ENCODE peak calls at places on chromosome 20, in ten cellular contexts. One of them, this sample, is unnamed.

GRCh38 chr20:32439132-32439829 is 81.2 kb downstream of the ASXL1 start:
- DNase-seq in transverse colon: peak; percentile 5
- DNase-seq in GM19239: no peak
- DNase-seq in T follicular helper cell: no peak
- DNase-seq in NB4: peak; percentile 97
- DNase-seq in activated CD8-positive, alpha-beta memory T cell treated with anti-CD3 and anti-CD28 coated beads, Interleukin-2, amount 10 ng/mL, durations not matched to agents 7 days and 5 days: peak; percentile 53
- DNase-seq in astrocyte of the cerebellum: peak; percentile 35
- DNase-seq in activated CD4-positive, CD25-positive, alpha-beta regulatory T cell: no peak
- DNase-seq in stimulated activated CD8-positive, alpha-beta memory T cell treated with anti-CD3 and anti-CD28 coated beads, Interleukin-4, amount 100 ng/mL, for 24 hours: peak; percentile 15
- DNase-seq in germinal center: no peak
- DNase-seq in this sample: no peak

GRCh38 chr20:38272961-38273360 is 12.4 kb upstream of the KIAA1755 start:
- DNase-seq in transverse colon: no peak
- DNase-seq in GM19239: no peak
- DNase-seq in T follicular helper cell: no peak
- DNase-seq in NB4: no peak
- DNase-seq in activated CD8-positive, alpha-beta memory T cell treated with anti-CD3 and anti-CD28 coated beads, Interleukin-2, amount 10 ng/mL, durations not matched to agents 7 days and 5 days: no peak
- DNase-seq in astrocyte of the cerebellum: no peak
- DNase-seq in activated CD4-positive, CD25-positive, alpha-beta regulatory T cell: no peak
- DNase-seq in stimulated activated CD8-positive, alpha-beta memory T cell treated with anti-CD3 and anti-CD28 coated beads, Interleukin-4, amount 100 ng/mL, for 24 hours: no peak
- DNase-seq in germinal center: no peak
- DNase-seq in this sample: no peak

GRCh38 chr20:8932192-8933150 is 136.4 kb upstream of the PLCB4 start:
- DNase-seq in transverse colon: no peak
- DNase-seq in GM19239: no peak
- DNase-seq in T follicular helper cell: no peak
- DNase-seq in NB4: no peak
- DNase-seq in activated CD8-positive, alpha-beta memory T cell treated with anti-CD3 and anti-CD28 coated beads, Interleukin-2, amount 10 ng/mL, durations not matched to agents 7 days and 5 days: no peak
- DNase-seq in astrocyte of the cerebellum: peak; percentile 15
- DNase-seq in activated CD4-positive, CD25-positive, alpha-beta regulatory T cell: no peak
- DNase-seq in stimulated activated CD8-positive, alpha-beta memory T cell treated with anti-CD3 and anti-CD28 coated beads, Interleukin-4, amount 100 ng/mL, for 24 hours: no peak
- DNase-seq in germinal center: no peak
- DNase-seq in this sample: no peak

GRCh38 chr20:37081717-37082289 is 14.0 kb downstream of the RBL1 start:
- DNase-seq in transverse colon: peak; percentile 17
- DNase-seq in GM19239: peak; percentile 15
- DNase-seq in T follicular helper cell: peak; percentile 38
- DNase-seq in NB4: peak; percentile 34
- DNase-seq in activated CD8-positive, alpha-beta memory T cell treated with anti-CD3 and anti-CD28 coated beads, Interleukin-2, amount 10 ng/mL, durations not matched to agents 7 days and 5 days: no peak
- DNase-seq in astrocyte of the cerebellum: no peak
- DNase-seq in activated CD4-positive, CD25-positive, alpha-beta regulatory T cell: peak; percentile 16
- DNase-seq in stimulated activated CD8-positive, alpha-beta memory T cell treated with anti-CD3 and anti-CD28 coated beads, Interleukin-4, amount 100 ng/mL, for 24 hours: no peak
- DNase-seq in germinal center: peak; percentile 24
- DNase-seq in this sample: no peak

GRCh38 chr20:1330075-1330830 is 1.3 kb upstream of the SDCBP2 start:
- DNase-seq in transverse colon: peak; percentile 87
- DNase-seq in GM19239: no peak
- DNase-seq in T follicular helper cell: peak; percentile 34
- DNase-seq in NB4: no peak
- DNase-seq in activated CD8-positive, alpha-beta memory T cell treated with anti-CD3 and anti-CD28 coated beads, Interleukin-2, amount 10 ng/mL, durations not matched to agents 7 days and 5 days: peak; percentile 61
- DNase-seq in astrocyte of the cerebellum: no peak
- DNase-seq in activated CD4-positive, CD25-positive, alpha-beta regulatory T cell: no peak
- DNase-seq in stimulated activated CD8-positive, alpha-beta memory T cell treated with anti-CD3 and anti-CD28 coated beads, Interleukin-4, amount 100 ng/mL, for 24 hours: no peak
- DNase-seq in germinal center: no peak
- DNase-seq in this sample: no peak

GRCh38 chr20:59363094-59363493 is 62.7 kb downstream of the EDN3 start:
- DNase-seq in transverse colon: no peak
- DNase-seq in GM19239: no peak
- DNase-seq in T follicular helper cell: no peak
- DNase-seq in NB4: no peak
- DNase-seq in activated CD8-positive, alpha-beta memory T cell treated with anti-CD3 and anti-CD28 coated beads, Interleukin-2, amount 10 ng/mL, durations not matched to agents 7 days and 5 days: no peak
- DNase-seq in astrocyte of the cerebellum: no peak
- DNase-seq in activated CD4-positive, CD25-positive, alpha-beta regulatory T cell: no peak
- DNase-seq in stimulated activated CD8-positive, alpha-beta memory T cell treated with anti-CD3 and anti-CD28 coated beads, Interleukin-4, amount 100 ng/mL, for 24 hours: no peak
- DNase-seq in germinal center: no peak
- DNase-seq in this sample: no peak

GRCh38 chr20:13322621-13323020 is 101.5 kb downstream of the ISM1 start:
- DNase-seq in transverse colon: no peak
- DNase-seq in GM19239: no peak
- DNase-seq in T follicular helper cell: no peak
- DNase-seq in NB4: no peak
- DNase-seq in activated CD8-positive, alpha-beta memory T cell treated with anti-CD3 and anti-CD28 coated beads, Interleukin-2, amount 10 ng/mL, durations not matched to agents 7 days and 5 days: no peak
- DNase-seq in astrocyte of the cerebellum: no peak
- DNase-seq in activated CD4-positive, CD25-positive, alpha-beta regulatory T cell: no peak
- DNase-seq in stimulated activated CD8-positive, alpha-beta memory T cell treated with anti-CD3 and anti-CD28 coated beads, Interleukin-4, amount 100 ng/mL, for 24 hours: no peak
- DNase-seq in germinal center: no peak
- DNase-seq in this sample: no peak

GRCh38 chr20:38325905-38326304 is 20.4 kb upstream of the LBP start:
- DNase-seq in transverse colon: no peak
- DNase-seq in GM19239: no peak
- DNase-seq in T follicular helper cell: no peak
- DNase-seq in NB4: no peak
- DNase-seq in activated CD8-positive, alpha-beta memory T cell treated with anti-CD3 and anti-CD28 coated beads, Interleukin-2, amount 10 ng/mL, durations not matched to agents 7 days and 5 days: no peak
- DNase-seq in astrocyte of the cerebellum: no peak
- DNase-seq in activated CD4-positive, CD25-positive, alpha-beta regulatory T cell: no peak
- DNase-seq in stimulated activated CD8-positive, alpha-beta memory T cell treated with anti-CD3 and anti-CD28 coated beads, Interleukin-4, amount 100 ng/mL, for 24 hours: no peak
- DNase-seq in germinal center: no peak
- DNase-seq in this sample: no peak

GRCh38 chr20:9686866-9687265 is 152.0 kb downstream of the PAK5 start:
- DNase-seq in transverse colon: no peak
- DNase-seq in GM19239: no peak
- DNase-seq in T follicular helper cell: no peak
- DNase-seq in NB4: no peak
- DNase-seq in activated CD8-positive, alpha-beta memory T cell treated with anti-CD3 and anti-CD28 coated beads, Interleukin-2, amount 10 ng/mL, durations not matched to agents 7 days and 5 days: no peak
- DNase-seq in astrocyte of the cerebellum: no peak
- DNase-seq in activated CD4-positive, CD25-positive, alpha-beta regulatory T cell: no peak
- DNase-seq in stimulated activated CD8-positive, alpha-beta memory T cell treated with anti-CD3 and anti-CD28 coated beads, Interleukin-4, amount 100 ng/mL, for 24 hours: no peak
- DNase-seq in germinal center: no peak
- DNase-seq in this sample: no peak

GRCh38 chr20:46371656-46372055 is 34.8 kb downstream of the ELMO2 start:
- DNase-seq in transverse colon: no peak
- DNase-seq in GM19239: no peak
- DNase-seq in T follicular helper cell: no peak
- DNase-seq in NB4: peak; percentile 70
- DNase-seq in activated CD8-positive, alpha-beta memory T cell treated with anti-CD3 and anti-CD28 coated beads, Interleukin-2, amount 10 ng/mL, durations not matched to agents 7 days and 5 days: no peak
- DNase-seq in astrocyte of the cerebellum: no peak
- DNase-seq in activated CD4-positive, CD25-positive, alpha-beta regulatory T cell: no peak
- DNase-seq in stimulated activated CD8-positive, alpha-beta memory T cell treated with anti-CD3 and anti-CD28 coated beads, Interleukin-4, amount 100 ng/mL, for 24 hours: no peak
- DNase-seq in germinal center: no peak
- DNase-seq in this sample: no peak

GRCh38 chr20:22684763-22685443 is 100.5 kb upstream of the FOXA2 start:
- DNase-seq in transverse colon: no peak
- DNase-seq in GM19239: no peak
- DNase-seq in T follicular helper cell: no peak
- DNase-seq in NB4: no peak
- DNase-seq in activated CD8-positive, alpha-beta memory T cell treated with anti-CD3 and anti-CD28 coated beads, Interleukin-2, amount 10 ng/mL, durations not matched to agents 7 days and 5 days: no peak
- DNase-seq in astrocyte of the cerebellum: no peak
- DNase-seq in activated CD4-positive, CD25-positive, alpha-beta regulatory T cell: no peak
- DNase-seq in stimulated activated CD8-positive, alpha-beta memory T cell treated with anti-CD3 and anti-CD28 coated beads, Interleukin-4, amount 100 ng/mL, for 24 hours: no peak
- DNase-seq in germinal center: no peak
- DNase-seq in this sample: no peak

GRCh38 chr20:25606094-25606640 is 17.6 kb downstream of the NANP start:
- DNase-seq in transverse colon: no peak
- DNase-seq in GM19239: no peak
- DNase-seq in T follicular helper cell: no peak
- DNase-seq in NB4: no peak
- DNase-seq in activated CD8-positive, alpha-beta memory T cell treated with anti-CD3 and anti-CD28 coated beads, Interleukin-2, amount 10 ng/mL, durations not matched to agents 7 days and 5 days: no peak
- DNase-seq in astrocyte of the cerebellum: no peak
- DNase-seq in activated CD4-positive, CD25-positive, alpha-beta regulatory T cell: no peak
- DNase-seq in stimulated activated CD8-positive, alpha-beta memory T cell treated with anti-CD3 and anti-CD28 coated beads, Interleukin-4, amount 100 ng/mL, for 24 hours: no peak
- DNase-seq in germinal center: no peak
- DNase-seq in this sample: no peak

GRCh38 chr20:57428611-57429496 is 37.7 kb downstream of the RBM38 start:
- DNase-seq in transverse colon: no peak
- DNase-seq in GM19239: no peak
- DNase-seq in T follicular helper cell: no peak
- DNase-seq in NB4: no peak
- DNase-seq in activated CD8-positive, alpha-beta memory T cell treated with anti-CD3 and anti-CD28 coated beads, Interleukin-2, amount 10 ng/mL, durations not matched to agents 7 days and 5 days: no peak
- DNase-seq in astrocyte of the cerebellum: no peak
- DNase-seq in activated CD4-positive, CD25-positive, alpha-beta regulatory T cell: no peak
- DNase-seq in stimulated activated CD8-positive, alpha-beta memory T cell treated with anti-CD3 and anti-CD28 coated beads, Interleukin-4, amount 100 ng/mL, for 24 hours: no peak
- DNase-seq in germinal center: peak; percentile 46
- DNase-seq in this sample: no peak

GRCh38 chr20:23918896-23919295 is 39.3 kb upstream of the CST5 start:
- DNase-seq in transverse colon: no peak
- DNase-seq in GM19239: no peak
- DNase-seq in T follicular helper cell: no peak
- DNase-seq in NB4: no peak
- DNase-seq in activated CD8-positive, alpha-beta memory T cell treated with anti-CD3 and anti-CD28 coated beads, Interleukin-2, amount 10 ng/mL, durations not matched to agents 7 days and 5 days: no peak
- DNase-seq in astrocyte of the cerebellum: no peak
- DNase-seq in activated CD4-positive, CD25-positive, alpha-beta regulatory T cell: no peak
- DNase-seq in stimulated activated CD8-positive, alpha-beta memory T cell treated with anti-CD3 and anti-CD28 coated beads, Interleukin-4, amount 100 ng/mL, for 24 hours: no peak
- DNase-seq in germinal center: no peak
- DNase-seq in this sample: no peak

GRCh38 chr20:51142448-51142847 is 119.5 kb upstream of the KCNG1 start:
- DNase-seq in transverse colon: no peak
- DNase-seq in GM19239: no peak
- DNase-seq in T follicular helper cell: no peak
- DNase-seq in NB4: no peak
- DNase-seq in activated CD8-positive, alpha-beta memory T cell treated with anti-CD3 and anti-CD28 coated beads, Interleukin-2, amount 10 ng/mL, durations not matched to agents 7 days and 5 days: no peak
- DNase-seq in astrocyte of the cerebellum: no peak
- DNase-seq in activated CD4-positive, CD25-positive, alpha-beta regulatory T cell: no peak
- DNase-seq in stimulated activated CD8-positive, alpha-beta memory T cell treated with anti-CD3 and anti-CD28 coated beads, Interleukin-4, amount 100 ng/mL, for 24 hours: no peak
- DNase-seq in germinal center: no peak
- DNase-seq in this sample: no peak

GRCh38 chr20:24990810-24991252 is 1.7 kb downstream of the APMAP start:
- DNase-seq in transverse colon: no peak
- DNase-seq in GM19239: no peak
- DNase-seq in T follicular helper cell: no peak
- DNase-seq in NB4: no peak
- DNase-seq in activated CD8-positive, alpha-beta memory T cell treated with anti-CD3 and anti-CD28 coated beads, Interleukin-2, amount 10 ng/mL, durations not matched to agents 7 days and 5 days: peak; percentile 40
- DNase-seq in astrocyte of the cerebellum: no peak
- DNase-seq in activated CD4-positive, CD25-positive, alpha-beta regulatory T cell: no peak
- DNase-seq in stimulated activated CD8-positive, alpha-beta memory T cell treated with anti-CD3 and anti-CD28 coated beads, Interleukin-4, amount 100 ng/mL, for 24 hours: no peak
- DNase-seq in germinal center: no peak
- DNase-seq in this sample: no peak

GRCh38 chr20:63843222-63843621 is 12.2 kb upstream of the ZBTB46 start:
- DNase-seq in transverse colon: no peak
- DNase-seq in GM19239: no peak
- DNase-seq in T follicular helper cell: no peak
- DNase-seq in NB4: no peak
- DNase-seq in activated CD8-positive, alpha-beta memory T cell treated with anti-CD3 and anti-CD28 coated beads, Interleukin-2, amount 10 ng/mL, durations not matched to agents 7 days and 5 days: no peak
- DNase-seq in astrocyte of the cerebellum: no peak
- DNase-seq in activated CD4-positive, CD25-positive, alpha-beta regulatory T cell: no peak
- DNase-seq in stimulated activated CD8-positive, alpha-beta memory T cell treated with anti-CD3 and anti-CD28 coated beads, Interleukin-4, amount 100 ng/mL, for 24 hours: no peak
- DNase-seq in germinal center: no peak
- DNase-seq in this sample: no peak

GRCh38 chr20:49424536-49424935 is 57.9 kb downstream of the KCNB1 start:
- DNase-seq in transverse colon: no peak
- DNase-seq in GM19239: no peak
- DNase-seq in T follicular helper cell: no peak
- DNase-seq in NB4: no peak
- DNase-seq in activated CD8-positive, alpha-beta memory T cell treated with anti-CD3 and anti-CD28 coated beads, Interleukin-2, amount 10 ng/mL, durations not matched to agents 7 days and 5 days: no peak
- DNase-seq in astrocyte of the cerebellum: no peak
- DNase-seq in activated CD4-positive, CD25-positive, alpha-beta regulatory T cell: no peak
- DNase-seq in stimulated activated CD8-positive, alpha-beta memory T cell treated with anti-CD3 and anti-CD28 coated beads, Interleukin-4, amount 100 ng/mL, for 24 hours: no peak
- DNase-seq in germinal center: no peak
- DNase-seq in this sample: peak; percentile 33

GRCh38 chr20:48824830-48825550 is 2.8 kb downstream of the PREX1 start:
- DNase-seq in transverse colon: no peak
- DNase-seq in GM19239: no peak
- DNase-seq in T follicular helper cell: no peak
- DNase-seq in NB4: peak; percentile 41
- DNase-seq in activated CD8-positive, alpha-beta memory T cell treated with anti-CD3 and anti-CD28 coated beads, Interleukin-2, amount 10 ng/mL, durations not matched to agents 7 days and 5 days: no peak
- DNase-seq in astrocyte of the cerebellum: no peak
- DNase-seq in activated CD4-positive, CD25-positive, alpha-beta regulatory T cell: no peak
- DNase-seq in stimulated activated CD8-positive, alpha-beta memory T cell treated with anti-CD3 and anti-CD28 coated beads, Interleukin-4, amount 100 ng/mL, for 24 hours: no peak
- DNase-seq in germinal center: no peak
- DNase-seq in this sample: no peak

GRCh38 chr20:56504373-56505005 is 20.1 kb upstream of the FAM209A start:
- DNase-seq in transverse colon: no peak
- DNase-seq in GM19239: no peak
- DNase-seq in T follicular helper cell: no peak
- DNase-seq in NB4: peak; percentile 23
- DNase-seq in activated CD8-positive, alpha-beta memory T cell treated with anti-CD3 and anti-CD28 coated beads, Interleukin-2, amount 10 ng/mL, durations not matched to agents 7 days and 5 days: no peak
- DNase-seq in astrocyte of the cerebellum: no peak
- DNase-seq in activated CD4-positive, CD25-positive, alpha-beta regulatory T cell: no peak
- DNase-seq in stimulated activated CD8-positive, alpha-beta memory T cell treated with anti-CD3 and anti-CD28 coated beads, Interleukin-4, amount 100 ng/mL, for 24 hours: no peak
- DNase-seq in germinal center: peak; percentile 29
- DNase-seq in this sample: no peak

This sample was measured in heart left ventricle.